ENCODE peak calls at places on chromosomes 11 and 22, in four cellular contexts. J, T, I and F are unnamed samples.

GRCh38 chr22:23207786-23208325 is 27.5 kb downstream of the BCR start:
- DNase-seq in J (no peak), T (no peak), I (peak), F (no peak)

GRCh38 chr11:81301426-81301825 is 1432.2 kb downstream of the FAM181B start:
- DNase-seq in J (no peak), T (no peak), I (no peak), F (no peak)

GRCh38 chr11:130216591-130217132 is 57.1 kb downstream of the ST14 start:
- DNase-seq in J (no peak), T (no peak), I (no peak), F (no peak)

GRCh38 chr11:44301856-44302231 is 8.1 kb downstream of the ALX4 start:
- DNase-seq in J (peak), T (no peak), I (no peak), F (no peak)

GRCh38 chr11:104609297-104609696 is 289.0 kb downstream of the CASP12 start:
- DNase-seq in J (peak), T (peak), I (no peak), F (peak)

GRCh38 chr11:58577441-58578135 is 1.3 kb upstream of the ZFP91 start:
- DNase-seq in J (no peak), T (peak), I (peak), F (peak)

GRCh38 chr11:57456960-57457642 is 3.2 kb upstream of the RTN4RL2 start:
- DNase-seq in J (peak), T (peak), I (peak), F (peak)

GRCh38 chr11:115653926-115654325 is 149.7 kb upstream of the CADM1 start:
- DNase-seq in J (no peak), T (no peak), I (no peak), F (no peak)

GRCh38 chr22:49154433-49154832 is 673.2 kb downstream of the BRD1 start:
- DNase-seq in J (no peak), T (no peak), I (no peak), F (no peak)

GRCh38 chr22:49967333-49968241 is 7.0 kb downstream of the PIM3 start:
- DNase-seq in J (no peak), T (no peak), I (peak), F (no peak)

GRCh38 chr11:70954471-70954870 is 297.9 kb downstream of the SHANK2 start:
- DNase-seq in J (no peak), T (no peak), I (no peak), F (no peak)

GRCh38 chr11:126268361-126268707 is 361 bp downstream of the SRPRA start:
- DNase-seq in J (peak), T (no peak), I (no peak), F (no peak)

GRCh38 chr11:115222218-115222862 is 281.9 kb downstream of the CADM1 start:
- DNase-seq in J (peak), T (peak), I (no peak), F (no peak)

GRCh38 chr11:2120359-2121100 is 18.7 kb downstream of the IGF2 start:
- DNase-seq in J (no peak), T (no peak), I (no peak), F (no peak)

GRCh38 chr22:45911601-45912271 is 65.2 kb downstream of the WNT7B start:
- DNase-seq in J (peak), T (no peak), I (no peak), F (no peak)

GRCh38 chr11:24623121-24623520 is 126.3 kb downstream of the LUZP2 start:
- DNase-seq in J (no peak), T (peak), I (no peak), F (no peak)

GRCh38 chr11:35288817-35289541 is 130.4 kb downstream of the SLC1A2 start:
- DNase-seq in J (no peak), T (peak), I (no peak), F (no peak)

GRCh38 chr11:2414616-2415015 is 14.1 kb downstream of the TSSC4 start:
- DNase-seq in J (no peak), T (no peak), I (no peak), F (no peak)

GRCh38 chr11:72234514-72234830 is 9.5 kb downstream of the PHOX2A start:
- DNase-seq in J (no peak), T (no peak), I (no peak), F (no peak)

GRCh38 chr22:49292909-49293308 is 534.8 kb downstream of the BRD1 start:
- DNase-seq in J (no peak), T (no peak), I (no peak), F (no peak)

GRCh38 chr11:62922653-62923371 is 1.6 kb upstream of the CHRM1 start:
- DNase-seq in J (peak), T (no peak), I (no peak), F (no peak)

GRCh38 chr11:130318031-130318673 is 3.4 kb upstream of the ZBTB44 start:
- DNase-seq in J (no peak), T (no peak), I (no peak), F (no peak)

GRCh38 chr11:83827940-83828554 is 541.9 kb upstream of the CCDC90B start:
- DNase-seq in J (peak), T (peak), I (no peak), F (no peak)

GRCh38 chr11:134153147-134153905 is 70.4 kb downstream of the NCAPD3 start:
- DNase-seq in J (no peak), T (no peak), I (no peak), F (no peak)

GRCh38 chr22:37827056-37827455 is 3.9 kb downstream of the GALR3 start:
- DNase-seq in J (no peak), T (no peak), I (no peak), F (no peak)

GRCh38 chr11:27217948-27218410 is 145.0 kb downstream of the CCDC34 start:
- DNase-seq in J (no peak), T (peak), I (no peak), F (no peak)

GRCh38 chr22:36702832-36703210 is 731 bp downstream of the CACNG2 start:
- DNase-seq in J (peak), T (no peak), I (no peak), F (no peak)
- H3K4me3 ChIP-seq in J (peak), T (no peak), I (no peak), F (no peak)

DNA sequence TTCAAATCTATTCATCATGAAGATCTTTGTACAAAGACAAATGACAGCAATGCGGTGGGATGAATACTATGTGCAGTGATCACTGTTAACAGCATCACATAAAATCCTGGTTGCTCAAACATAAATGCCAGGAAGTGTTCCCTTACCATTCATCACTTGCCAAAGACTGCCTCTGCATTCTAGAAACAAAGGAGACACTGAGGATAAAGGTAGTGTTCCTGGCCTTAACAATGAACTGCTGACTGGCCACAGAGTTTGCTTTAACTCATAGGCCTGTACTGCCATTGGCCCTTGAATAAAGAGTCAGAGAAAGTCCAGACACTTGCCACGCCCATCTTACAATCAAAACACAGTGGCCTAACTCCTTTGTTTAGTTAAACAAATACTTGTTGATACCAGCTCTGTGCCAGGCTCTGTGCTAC is 29.5 kb downstream of the C2CD3 start:
- DNase-seq in J (no peak), T (no peak), I (no peak), F (no peak)
- H3K27ac ChIP-seq in J (peak), T (peak), I (no peak), F (no peak)

GRCh38 chr11:66317322-66317765 is 500 bp upstream of the CD248 start:
- DNase-seq in J (no peak), T (peak), I (peak), F (no peak)

GRCh38 chr11:66318576-66318970 is 1.7 kb upstream of the CD248 start:
- DNase-seq in J (no peak), T (no peak), I (no peak), F (no peak)

GRCh38 chr11:66315921-66316811 is 678 bp downstream of the CD248 start:
- DNase-seq in J (no peak), T (no peak), I (no peak), F (no peak)

GRCh38 chr11:66316849-66317251 is at the start of gene CD248:
- DNase-seq in J (no peak), T (peak), I (no peak), F (no peak)

GRCh38 chr11:66317766-66318575 is 1.1 kb upstream of the CD248 start:
- DNase-seq in J (no peak), T (peak), I (peak), F (peak)
- H3K4me3 ChIP-seq in J (no peak), T (no peak), I (no peak), F (peak)

GRCh38 chr22:26634189-26634588 is 12.4 kb downstream of the CRYBA4 start:
- DNase-seq in J (no peak), T (no peak), I (no peak), F (no peak)

GRCh38 chr22:26629988-26630761 is 8.4 kb downstream of the CRYBA4 start:
- DNase-seq in J (no peak), T (no peak), I (no peak), F (no peak)

GRCh38 chr22:26635117-26635516 is 13.4 kb downstream of the CRYBA4 start:
- DNase-seq in J (no peak), T (no peak), I (no peak), F (no peak)

GRCh38 chr22:26631282-26631681 is 9.5 kb downstream of the CRYBA4 start:
- DNase-seq in J (no peak), T (no peak), I (no peak), F (no peak)

GRCh38 chr22:26632422-26633155 is 10.8 kb downstream of the CRYBA4 start:
- DNase-seq in J (no peak), T (no peak), I (no peak), F (no peak)
- H3K27ac ChIP-seq in J (no peak), T (no peak), I (no peak), F (peak)

GRCh38 chr22:31218565-31219262 is 6.6 kb downstream of the LIMK2 start:
- DNase-seq in J (no peak), T (no peak), I (no peak), F (no peak)
- H3K4me3 ChIP-seq in J (no peak), T (no peak), I (no peak), F (no peak)

DNA sequence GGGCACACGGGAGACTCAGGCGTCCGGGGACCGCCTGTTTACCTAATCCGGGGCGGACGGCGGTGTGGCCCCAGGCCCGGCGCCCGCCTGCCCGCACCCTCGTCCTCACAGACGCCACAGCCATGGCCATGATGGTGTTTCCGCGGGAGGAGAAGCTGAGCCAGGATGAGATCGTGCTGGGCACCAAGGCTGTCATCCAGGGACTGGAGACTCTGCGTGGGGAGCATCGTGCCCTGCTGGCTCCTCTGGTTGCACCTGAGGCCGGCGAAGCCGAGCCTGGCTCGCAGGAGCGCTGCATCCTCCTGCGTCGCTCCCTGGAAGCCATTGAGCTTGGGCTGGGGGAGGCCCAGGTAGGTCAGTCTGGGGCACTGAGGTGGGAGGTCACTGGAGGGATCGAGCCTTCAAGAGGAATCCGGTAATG is 10.0 kb upstream of the RAB1B start:
- DNase-seq in J (no peak), T (no peak), I (no peak), F (no peak)
- H3K27ac ChIP-seq in J (peak), T (peak), I (peak), F (peak)

DNA sequence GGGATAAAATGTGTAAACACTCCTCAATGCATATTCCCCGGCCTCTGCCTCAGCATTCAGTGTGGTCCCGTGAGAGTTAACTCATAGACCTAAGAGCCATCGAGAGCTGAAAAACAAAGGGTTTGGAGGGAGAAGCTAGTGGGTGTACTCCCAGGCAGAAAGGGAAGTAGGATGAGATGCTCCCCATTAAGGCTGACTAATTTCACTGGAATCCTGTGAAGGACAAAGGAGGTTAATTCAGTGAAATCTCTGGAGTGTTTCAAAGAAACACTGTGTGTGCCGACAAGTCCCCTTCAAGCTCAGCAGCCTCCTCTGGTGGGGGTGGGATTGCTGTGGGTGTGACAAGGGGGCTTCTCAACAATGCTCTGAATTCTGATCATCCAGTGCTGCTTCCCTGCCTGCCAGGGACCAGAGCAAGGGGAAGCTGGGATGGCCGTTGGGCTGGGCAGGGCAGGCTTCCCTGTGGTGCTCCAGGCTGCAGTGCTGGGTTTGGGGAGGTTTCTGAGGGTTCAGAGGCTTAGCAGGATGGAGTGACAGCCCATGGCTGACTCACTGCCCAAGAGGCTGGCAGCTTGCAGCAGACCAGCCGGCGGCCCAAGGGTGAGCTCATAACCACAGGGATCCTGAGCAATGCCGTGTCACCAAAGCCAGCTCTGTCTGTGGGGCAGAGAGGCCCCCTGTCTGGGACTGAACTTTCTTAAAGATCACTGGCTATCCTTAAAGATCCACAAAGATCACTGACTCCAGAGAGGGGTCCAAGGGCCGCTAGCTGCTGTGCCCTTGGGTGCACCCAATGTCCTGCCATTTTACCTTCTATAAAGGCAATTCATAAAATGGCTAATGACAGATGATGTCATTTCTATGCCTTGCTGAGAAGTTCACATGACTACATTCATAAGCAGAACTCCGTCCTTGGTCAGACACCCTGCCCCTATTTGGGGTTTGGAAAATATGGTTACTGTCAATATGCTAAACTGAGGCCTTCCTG is 61.3 kb upstream of the BMAL1 start:
- DNase-seq in J (peak), T (peak), I (no peak), F (no peak)
- H3K4me3 ChIP-seq in J (peak), T (peak), I (no peak), F (no peak)

DNA sequence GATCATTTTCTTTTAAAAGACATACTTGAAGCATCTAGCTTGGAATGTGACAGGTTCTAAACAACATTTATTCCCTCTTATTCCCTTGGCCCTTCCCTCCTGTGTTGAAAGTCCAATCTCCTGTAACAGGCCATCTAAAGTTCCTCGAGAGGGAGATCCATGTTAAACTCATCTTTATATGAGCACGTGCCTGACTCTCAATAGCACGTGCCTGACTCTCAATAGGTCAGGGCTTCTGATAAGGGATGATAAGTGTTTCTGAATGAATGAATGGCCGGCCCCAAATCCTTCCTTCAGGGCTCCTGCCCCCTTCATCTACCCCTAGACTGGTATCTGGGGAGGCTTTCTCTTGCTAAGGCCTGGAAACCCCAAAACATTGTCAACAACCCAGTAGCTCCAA is 27.2 kb downstream of the RPL27A start:
- DNase-seq in J (no peak), T (no peak), I (no peak), F (no peak)
- H3K27ac ChIP-seq in J (no peak), T (peak), I (peak), F (no peak)

GRCh38 chr11:122103366-122103765 is 12.6 kb downstream of the BLID start:
- DNase-seq in J (no peak), T (peak), I (no peak), F (no peak)

GRCh38 chr11:122100222-122101080 is 15.6 kb downstream of the BLID start:
- DNase-seq in J (no peak), T (peak), I (no peak), F (no peak)

GRCh38 chr11:122102426-122102825 is 13.6 kb downstream of the BLID start:
- DNase-seq in J (no peak), T (peak), I (no peak), F (no peak)

GRCh38 chr11:122099345-122100045 is 16.5 kb downstream of the BLID start:
- DNase-seq in J (no peak), T (peak), I (no peak), F (no peak)

DNA sequence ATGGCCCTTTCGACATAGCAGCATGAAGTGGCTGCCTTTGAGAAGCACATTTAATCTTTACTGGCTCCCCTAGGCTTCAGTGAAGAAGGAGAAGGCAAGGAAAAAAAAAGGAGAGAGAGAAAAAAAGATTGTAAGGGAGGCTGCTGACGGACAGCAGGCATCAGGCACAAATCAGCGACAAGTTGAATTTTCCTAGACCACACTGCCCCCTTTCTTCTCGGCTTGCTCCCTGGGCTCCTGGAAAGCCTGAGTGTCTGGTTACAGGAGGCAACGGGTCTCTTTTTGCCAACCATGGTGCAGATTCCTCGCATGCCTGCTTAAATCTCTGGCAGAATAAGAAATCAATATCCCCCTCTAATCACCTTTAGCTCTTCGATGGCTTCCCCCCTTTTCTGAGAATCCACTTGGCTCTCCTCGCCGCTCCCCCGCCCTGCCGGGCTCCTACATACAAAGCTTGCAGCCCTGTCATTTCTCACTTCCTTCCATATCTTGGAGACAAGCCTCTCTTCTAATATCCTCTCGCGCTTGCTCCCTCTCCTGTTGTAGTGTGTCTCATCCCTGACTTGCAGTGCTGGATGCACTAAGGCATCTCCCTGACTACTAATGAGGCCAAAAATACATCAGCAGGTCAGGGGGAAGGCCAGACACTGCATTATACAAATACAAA is 14.3 kb downstream of the BLID start:
- DNase-seq in J (no peak), T (peak), I (no peak), F (no peak)
- H3K4me3 ChIP-seq in J (no peak), T (peak), I (no peak), F (no peak)